ENCODE peak calls at places on chromosomes 7 and 10, in four cellular contexts. P is stimulated activated CD4-positive, alpha-beta T cell treated with anti-CD3 and anti-CD28 coated beads, Interleukin-2, amount 100 ng/mL, for 24 hours; R is astrocyte of the spinal cord; Y is H9. I is an unnamed sample.
A peak's percentile ranks its signal among the peaks of the same experiment; 100 is the strongest.

GRCh38 chr10:108434818-108435217 is 1270.3 kb upstream of the SORCS1 start:
- DNase-seq in R (no peak), Y (no peak), P (no peak), I (no peak)

GRCh38 chr7:26588511-26588910 is 275.9 kb downstream of the SKAP2 start:
- DNase-seq in R (no peak), P (no peak), Y (no peak), I (no peak)

GRCh38 chr10:24541239-24541753 is 182.4 kb downstream of the ARHGAP21 start:
- DNase-seq in R (no peak), P (no peak), Y (no peak), I (no peak)

GRCh38 chr7:20201380-20201779 is 15.8 kb downstream of the MACC1 start:
- DNase-seq in P (no peak), R (no peak), Y (peak; percentile 56), I (no peak)

GRCh38 chr10:130326954-130327353 is 190.8 kb downstream of the GLRX3 start:
- DNase-seq in Y (no peak), P (no peak), R (no peak), I (no peak)

GRCh38 chr7:157046681-157047080 is 36.2 kb upstream of the MNX1 start:
- DNase-seq in P (no peak), Y (no peak), R (peak; percentile 33), I (peak; percentile 41)

GRCh38 chr10:10727812-10728211 is 289.9 kb upstream of the CELF2 start:
- DNase-seq in R (no peak), P (no peak), Y (no peak), I (no peak)

GRCh38 chr10:29621161-29621560 is 13.6 kb downstream of the SVIL start:
- DNase-seq in R (peak; percentile 54), Y (no peak), P (no peak), I (no peak)

GRCh38 chr10:77756319-77757232 is 119.0 kb upstream of the KCNMA1 start:
- DNase-seq in Y (peak; percentile 80), P (no peak), R (peak; percentile 77), I (peak; percentile 79)

GRCh38 chr7:106041140-106041717 is 70.9 kb downstream of the SYPL1 start:
- DNase-seq in P (peak; percentile 49), R (peak; percentile 35), Y (peak; percentile 83), I (peak; percentile 34)

GRCh38 chr7:46507601-46508000 is 586.5 kb upstream of the IGFBP3 start:
- DNase-seq in R (no peak), Y (no peak), P (no peak), I (no peak)

I was measured in fibroblast of lung.